ENCODE peak calls at places on chromosomes 4 and X, in seven cellular contexts. E is stimulated activated CD4-positive, alpha-beta T cell treated with anti-CD3 and anti-CD28 coated beads, Interleukin-4, amount 100 ng/mL, for 48 hours; V is colonic mucosa; N is activated T-helper 1 cell treated with Interleukin-2 at 50 U/mL for 16 hours; Y is RWPE1; T is testis; B is heart left ventricle. U is an unnamed sample.
A peak's percentile ranks its signal among the peaks of the same experiment; 100 is the strongest.

GRCh38 chr4:174278467-174278866 is 5.0 kb downstream of the FBXO8 start:
- DNase-seq in N (no peak), T (no peak), V (no peak), B (no peak), E (no peak), Y (no peak), U (no peak)

GRCh38 chr4:89823416-89823815 is 13.5 kb downstream of the SNCA start:
- DNase-seq in Y (no peak), T (no peak), E (no peak), V (no peak), B (no peak), N (no peak), U (no peak)

GRCh38 chr4:83219344-83219990 is 65.1 kb downstream of the COQ2 start:
- DNase-seq in V (no peak), Y (peak; percentile 39), N (no peak), E (peak; percentile 53), T (peak; percentile 43), B (no peak), U (no peak)

GRCh38 chr4:6873792-6874461 is 35.7 kb upstream of the TBC1D14 start:
- DNase-seq in N (peak; percentile 57), V (peak; percentile 80), T (peak; percentile 85), Y (peak; percentile 12), B (peak; percentile 59), E (peak; percentile 78), U (peak; percentile 66)

GRCh38 chrX:39144323-39144722 is 343.1 kb downstream of the MID1IP1 start:
- DNase-seq in E (no peak), T (no peak), Y (no peak), N (no peak), V (no peak), B (no peak), U (peak; percentile 49)

GRCh38 chr4:176964116-176964691 is 171.5 kb upstream of the VEGFC start:
- DNase-seq in B (no peak), V (no peak), N (no peak), T (no peak), E (no peak), Y (no peak), U (peak; percentile 29)

GRCh38 chrX:108484251-108484650 is 44.6 kb downstream of the COL4A5 start:
- DNase-seq in B (no peak), Y (no peak), V (no peak), E (no peak), T (no peak), N (no peak), U (no peak)

GRCh38 chrX:34365482-34365881 is 233.4 kb upstream of the FAM47A start:
- DNase-seq in E (no peak), T (peak; percentile 22), Y (no peak), N (no peak), B (no peak), V (no peak), U (no peak)

GRCh38 chr4:7546152-7546808 is 111.5 kb upstream of the PSAPL1 start:
- DNase-seq in V (no peak), T (no peak), Y (no peak), B (no peak), N (no peak), E (no peak), U (no peak)

GRCh38 chr4:8192748-8193738 is 6.0 kb upstream of the SH3TC1 start:
- DNase-seq in Y (peak; percentile 33), V (peak; percentile 82), T (peak; percentile 75), B (no peak), E (no peak), N (no peak), U (no peak)

U was measured in AML-193.